ENCODE peak calls at places on chromosome 11, in six cellular contexts. Q, L, H, Z, W and V are unnamed samples.

GRCh38 chr11:17476317-17477083 is at the start of gene ABCC8:
- DNase-seq in W (peak), Q (no peak), H (peak), Z (peak), L (peak), V (peak)

GRCh38 chr11:8262552-8263108 is 1.0 kb downstream of the LMO1 start:
- DNase-seq in Q (peak), W (peak), Z (peak), L (peak), H (no peak), V (peak)

GRCh38 chr11:11427185-11427944 is 74.3 kb upstream of the CSNK2A3 start:
- DNase-seq in Z (no peak), H (no peak), W (no peak), Q (no peak), L (no peak), V (no peak)

GRCh38 chr11:130999992-131000770 is 83.9 kb upstream of the SNX19 start:
- DNase-seq in Q (peak), L (no peak), Z (no peak), H (peak), W (no peak), V (no peak)

GRCh38 chr11:76577199-76577920 is 93.2 kb downstream of the LRRC32 start:
- DNase-seq in Z (peak), H (peak), W (no peak), L (no peak), Q (no peak), V (no peak)

GRCh38 chr11:91397134-91397468 is 827.5 kb upstream of the FAT3 start:
- DNase-seq in H (no peak), L (no peak), Q (no peak), Z (no peak), W (no peak), V (no peak)

GRCh38 chr11:35967042-35967441 is 23.2 kb downstream of the LDLRAD3 start:
- DNase-seq in W (no peak), Q (no peak), H (no peak), L (no peak), Z (no peak), V (no peak)

GRCh38 chr11:73414977-73415492 is 38.8 kb downstream of the RELT start:
- DNase-seq in Z (no peak), H (no peak), W (no peak), L (no peak), Q (peak), V (no peak)

GRCh38 chr11:12756101-12756500 is 81.9 kb downstream of the TEAD1 start:
- DNase-seq in W (no peak), H (no peak), Z (no peak), L (no peak), Q (no peak), V (no peak)

GRCh38 chr11:78898376-78898775 is 323.7 kb upstream of the NARS2 start:
- DNase-seq in W (no peak), Q (no peak), Z (no peak), L (no peak), H (no peak), V (no peak)

GRCh38 chr11:60905047-60905446 is 1.3 kb downstream of the PRPF19 start:
- DNase-seq in Z (no peak), W (no peak), H (no peak), L (no peak), Q (no peak), V (peak)

GRCh38 chr11:60891103-60891741 is 15.2 kb downstream of the PRPF19 start:
- DNase-seq in H (no peak), Z (no peak), Q (no peak), W (no peak), L (no peak), V (no peak)

GRCh38 chr11:69362315-69362714 is 68.4 kb downstream of the MYEOV start:
- DNase-seq in W (no peak), L (no peak), Q (no peak), H (no peak), Z (no peak), V (peak)

GRCh38 chr11:75850787-75851186 is 35.8 kb downstream of the UVRAG start:
- DNase-seq in W (no peak), Z (no peak), Q (peak), L (no peak), H (no peak), V (peak)